ENCODE peak calls at places on chromosome 16, in four cellular contexts. T is uterus, U is ascending aorta, B is fibroblast of pulmonary artery. K is an unnamed sample.
A peak's percentile ranks its signal among the peaks of the same experiment; 100 is the strongest.

GRCh38 chr16:77197747-77198146 is 1.5 kb upstream of the SYCE1L start:
- DNase-seq in B (no peak), U (no peak), T (no peak), K (no peak)

GRCh38 chr16:78742501-78743283 is 643.2 kb downstream of the WWOX start:
- DNase-seq in U (peak; percentile 26), B (peak; percentile 7), T (no peak), K (no peak)

GRCh38 chr16:77250395-77250794 is 51.2 kb downstream of the SYCE1L start:
- DNase-seq in T (no peak), B (peak; percentile 54), U (no peak), K (no peak)

GRCh38 chr16:83211711-83212110 is 584.9 kb downstream of the CDH13 start:
- DNase-seq in B (peak; percentile 5), T (no peak), U (no peak), K (no peak)

GRCh38 chr16:23079683-23080221 is 69.5 kb downstream of the USP31 start:
- DNase-seq in U (no peak), B (no peak), T (no peak), K (no peak)

GRCh38 chr16:68091604-68092261 is 6.6 kb downstream of the NFATC3 start:
- DNase-seq in T (no peak), U (no peak), B (peak; percentile 78), K (peak; percentile 94)

GRCh38 chr16:87792205-87792565 is 26.4 kb upstream of the KLHDC4 start:
- DNase-seq in T (no peak), B (no peak), U (no peak), K (no peak)

GRCh38 chr16:11319529-11320146 is 25.6 kb upstream of the RMI2 start:
- DNase-seq in T (no peak), B (no peak), U (no peak), K (peak; percentile 52)

GRCh38 chr16:16163571-16163970 is 59.7 kb downstream of the ABCC6 start:
- DNase-seq in B (no peak), T (no peak), U (no peak), K (no peak)

GRCh38 chr16:12898556-12898955 is 2.8 kb upstream of the SHISA9 start:
- DNase-seq in T (no peak), B (no peak), U (no peak), K (peak; percentile 33)

GRCh38 chr16:12893050-12893750 is 8.2 kb upstream of the SHISA9 start:
- DNase-seq in B (no peak), T (no peak), U (no peak), K (no peak)

GRCh38 chr16:12899529-12900168 is 1.7 kb upstream of the SHISA9 start:
- DNase-seq in U (no peak), T (no peak), B (no peak), K (no peak)

GRCh38 chr16:12900599-12901203 is 697 bp upstream of the SHISA9 start:
- DNase-seq in U (no peak), B (no peak), T (no peak), K (no peak)

GRCh38 chr16:12896562-12896961 is 4.8 kb upstream of the SHISA9 start:
- DNase-seq in U (no peak), B (peak; percentile 3), T (no peak), K (peak; percentile 77)
- TF ChIP-seq CTCF in U (no peak), B (peak; percentile 26), T (no peak), K (peak; percentile 63)

DNA sequence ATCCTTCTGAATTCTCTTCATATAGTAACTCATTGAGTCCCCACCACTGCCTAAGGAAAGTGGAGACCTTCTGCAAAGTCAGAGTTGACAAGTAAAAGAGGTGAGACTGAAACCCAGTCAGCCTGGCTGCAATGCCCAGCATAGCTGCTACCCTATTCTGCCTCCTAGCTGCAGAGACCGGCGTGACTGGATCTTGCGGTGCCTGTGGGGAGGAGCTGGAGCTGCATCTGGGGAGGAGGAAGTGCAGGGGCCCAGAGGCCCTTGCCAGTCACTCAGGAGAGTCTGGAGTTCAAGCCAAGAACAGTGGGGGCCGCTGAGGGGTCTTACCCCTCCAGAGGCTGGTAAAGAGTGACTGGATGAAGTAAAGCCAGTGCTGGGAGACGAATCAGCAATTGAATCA is 35.0 kb upstream of the ZNF423 start:
- DNase-seq in T (no peak), U (no peak), B (peak; percentile 9), K (no peak)
- TF ChIP-seq CTCF in T (no peak), U (no peak), B (peak; percentile 32), K (no peak)

DNA sequence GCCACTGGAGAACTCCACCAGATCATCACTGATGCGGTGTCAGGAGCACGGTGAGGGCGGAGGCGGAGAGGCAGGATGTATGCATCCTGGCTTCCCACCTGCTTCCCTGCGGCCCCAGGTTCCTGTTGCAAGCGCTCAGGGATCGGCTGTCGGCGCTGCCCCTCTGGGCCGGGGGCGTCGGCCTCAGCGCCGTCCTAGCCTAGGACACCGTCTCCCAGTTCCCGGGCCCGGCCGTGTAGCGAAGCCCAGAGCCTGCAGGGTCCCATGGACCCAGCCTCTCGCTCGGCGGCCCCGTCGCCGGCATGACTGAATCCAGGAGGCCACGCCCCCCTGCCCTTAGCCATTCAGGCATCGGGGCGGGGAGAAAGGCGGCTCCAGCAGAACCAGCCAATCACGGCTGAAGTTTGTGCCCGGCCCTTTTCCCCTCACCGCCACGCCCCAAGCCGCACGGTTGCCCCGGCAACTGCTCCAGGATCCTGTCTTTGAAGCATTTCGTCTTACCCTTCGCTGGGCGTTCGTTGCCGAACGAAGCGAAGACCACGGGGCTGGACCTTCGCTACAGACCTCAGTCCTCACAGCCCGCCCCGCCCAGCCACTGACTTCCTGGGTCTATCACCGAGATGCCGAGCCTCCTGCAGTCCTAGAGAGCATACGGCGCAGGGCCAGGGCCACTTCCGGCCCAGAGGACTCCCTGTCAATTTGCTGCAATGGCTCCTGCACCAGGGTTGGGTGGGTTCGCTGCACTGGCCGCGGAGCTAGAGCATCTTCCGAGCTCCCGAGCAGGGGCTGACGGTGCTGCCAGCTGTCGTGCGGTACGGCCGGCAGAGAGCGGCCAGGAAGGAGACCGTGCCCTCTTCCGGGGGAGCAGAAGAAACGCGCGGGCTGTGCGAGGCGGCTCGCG is 10.6 kb upstream of the ZNF213 start:
- DNase-seq in B (peak; percentile 93), U (peak; percentile 88), T (peak; percentile 94), K (peak; percentile 96)
- TF ChIP-seq CTCF in B (peak; percentile 12), U (no peak), T (no peak), K (peak; percentile 21)

GRCh38 chr16:58236831-58237230 is 38.9 kb upstream of the CSNK2A2 start:
- DNase-seq in U (no peak), T (no peak), B (no peak), K (no peak)

GRCh38 chr16:58230259-58230658 is 32.4 kb upstream of the CSNK2A2 start:
- DNase-seq in U (no peak), T (no peak), B (no peak), K (no peak)

GRCh38 chr16:58236231-58236690 is 38.4 kb upstream of the CSNK2A2 start:
- DNase-seq in T (peak; percentile 52), U (no peak), B (peak; percentile 57), K (peak; percentile 69)

GRCh38 chr16:58234831-58235595 is 37.1 kb upstream of the CSNK2A2 start:
- DNase-seq in T (no peak), B (no peak), U (no peak), K (no peak)

GRCh38 chr16:58235663-58236062 is 37.8 kb upstream of the CSNK2A2 start:
- DNase-seq in T (no peak), U (no peak), B (no peak), K (no peak)
- TF ChIP-seq CTCF in T (no peak), U (no peak), B (no peak), K (no peak)

GRCh38 chr16:296806-297510 is 14.0 kb downstream of the PDIA2 start:
- DNase-seq in U (no peak), T (no peak), B (no peak), K (no peak)
- TF ChIP-seq CTCF in U (no peak), T (no peak), B (no peak), K (no peak)

DNA sequence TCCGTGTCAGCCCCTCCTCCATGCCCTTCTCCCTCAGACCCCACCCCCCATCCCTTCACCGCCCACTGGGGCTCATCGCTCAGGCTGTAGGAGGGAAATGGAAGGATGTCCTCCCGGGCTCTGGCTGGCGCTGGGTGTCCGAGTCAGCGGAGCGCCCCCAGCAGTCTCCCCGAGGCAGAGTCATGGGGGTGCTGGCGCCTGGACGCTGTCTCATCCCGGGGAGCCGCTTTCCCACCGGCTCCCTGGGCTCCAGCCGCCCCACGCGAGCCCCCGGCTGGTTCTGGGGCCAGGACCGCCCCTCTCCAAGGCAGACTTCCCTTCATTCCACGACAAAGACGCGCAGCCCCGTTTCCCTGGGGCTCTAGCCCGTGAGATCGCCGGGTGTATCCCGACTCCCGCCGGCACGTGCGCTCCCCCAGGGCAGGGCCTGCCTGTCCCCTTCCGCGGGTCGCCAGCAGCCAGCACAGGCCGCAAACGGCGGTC is 398 bp upstream of the ANTKMT start:
- DNase-seq in T (peak; percentile 58), B (peak; percentile 67), U (no peak), K (peak; percentile 53)
- TF ChIP-seq CTCF in T (no peak), B (peak; percentile 18), U (no peak), K (peak; percentile 17)

GRCh38 chr16:75130150-75130771 is 13.7 kb upstream of the LDHD start:
- DNase-seq in B (no peak), T (no peak), U (no peak), K (peak; percentile 17)
- TF ChIP-seq CTCF in B (no peak), T (peak; percentile 21), U (no peak), K (no peak)

GRCh38 chr16:876523-877241 is 76.1 kb upstream of the GNG13 start:
- DNase-seq in U (no peak), T (no peak), B (no peak), K (no peak)

GRCh38 chr16:879461-879861 is 78.9 kb upstream of the GNG13 start:
- DNase-seq in T (no peak), U (no peak), B (no peak), K (no peak)

GRCh38 chr16:878886-879285 is 78.4 kb upstream of the GNG13 start:
- DNase-seq in B (no peak), U (no peak), T (no peak), K (no peak)

GRCh38 chr16:877242-878065 is 76.9 kb upstream of the GNG13 start:
- DNase-seq in T (no peak), B (no peak), U (no peak), K (no peak)

DNA sequence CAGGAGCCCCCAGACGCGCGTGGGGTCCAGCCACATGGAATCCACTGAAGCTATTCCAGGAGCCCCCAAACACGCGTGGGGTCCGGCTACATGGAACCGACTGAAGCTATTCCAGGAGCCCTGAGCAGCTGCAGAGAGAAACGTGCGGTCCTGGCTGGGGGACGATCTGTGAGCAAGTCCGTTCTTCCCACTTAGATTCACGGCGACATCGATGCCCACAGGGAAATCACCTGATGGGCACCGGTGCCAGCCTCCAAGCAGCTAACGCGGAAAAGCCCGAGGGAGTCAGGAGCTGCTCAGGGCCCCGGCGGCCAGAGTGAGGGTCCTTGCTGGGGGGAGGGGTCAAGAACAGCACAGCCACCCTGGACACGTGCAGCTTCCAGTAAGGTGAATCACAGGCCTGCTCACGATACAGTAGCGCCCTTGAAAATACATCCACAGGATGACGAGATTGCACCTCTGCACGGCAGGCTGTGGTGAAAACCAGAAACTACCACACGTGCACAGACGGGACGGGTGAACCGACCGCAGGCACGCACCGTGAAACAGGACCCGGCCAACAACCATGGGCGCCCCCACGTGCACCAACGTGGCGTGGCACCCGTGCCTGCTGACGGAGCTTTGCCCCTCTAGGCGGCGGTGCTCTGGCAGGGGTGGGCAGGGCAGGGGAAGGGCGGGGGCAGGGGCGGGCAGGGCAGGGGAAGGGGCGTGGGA is 77.7 kb upstream of the GNG13 start:
- DNase-seq in T (no peak), B (no peak), U (no peak), K (no peak)
- TF ChIP-seq CTCF in T (no peak), B (no peak), U (no peak), K (no peak)

GRCh38 chr16:30352488-30353401 is 2.4 kb downstream of the CD2BP2 start:
- DNase-seq in B (no peak), T (no peak), U (no peak), K (no peak)
- TF ChIP-seq CTCF in B (peak; percentile 5), T (no peak), U (no peak), K (no peak)

K was measured in MCF 10A.